ENCODE peak calls at places on chromosomes 6 and 20, in eight cellular contexts. One of them, this sample, is unnamed. For H3K4me1, the result is how much of the 10 kb centered on the place peaks cover.

GRCh38 chr6:66935612-66936011 is 1228.6 kb upstream of the EYS start:
- DNase-seq in astrocyte: no peak
- DNase-seq in suprapubic skin: no peak
- DNase-seq in fibroblast of lung: no peak
- DNase-seq in Panc1: no peak
- DNase-seq in A549: no peak
- DNase-seq in right lobe of liver: no peak
- DNase-seq in endodermal cell: no peak
- DNase-seq in this sample: no peak

GRCh38 chr6:148345176-148345575 is 2.5 kb downstream of the SASH1 start:
- DNase-seq in astrocyte: no peak
- DNase-seq in suprapubic skin: no peak
- DNase-seq in fibroblast of lung: no peak
- DNase-seq in Panc1: no peak
- DNase-seq in A549: no peak
- DNase-seq in right lobe of liver: no peak
- DNase-seq in endodermal cell: peak
- DNase-seq in this sample: no peak

GRCh38 chr20:14477125-14477524 is 139.7 kb upstream of the FLRT3 start:
- DNase-seq in astrocyte: no peak
- DNase-seq in suprapubic skin: no peak
- DNase-seq in fibroblast of lung: peak
- DNase-seq in Panc1: no peak
- DNase-seq in A549: no peak
- DNase-seq in right lobe of liver: no peak
- DNase-seq in endodermal cell: no peak
- DNase-seq in this sample: no peak

GRCh38 chr20:63499333-63499969 is 568 bp upstream of the EEF1A2 start:
- DNase-seq in astrocyte: no peak
- DNase-seq in suprapubic skin: no peak
- DNase-seq in fibroblast of lung: no peak
- DNase-seq in Panc1: no peak
- DNase-seq in A549: no peak
- DNase-seq in right lobe of liver: no peak
- DNase-seq in endodermal cell: peak
- DNase-seq in this sample: no peak

GRCh38 chr20:23435675-23436539 is 3.6 kb upstream of the CSTL1 start:
- DNase-seq in astrocyte: no peak
- DNase-seq in suprapubic skin: peak
- DNase-seq in fibroblast of lung: no peak
- DNase-seq in Panc1: no peak
- DNase-seq in A549: no peak
- DNase-seq in right lobe of liver: peak
- DNase-seq in endodermal cell: peak
- DNase-seq in this sample: no peak

GRCh38 chr6:6856538-6857523 is 250.9 kb upstream of the RREB1 start:
- DNase-seq in astrocyte: no peak
- DNase-seq in suprapubic skin: peak
- DNase-seq in fibroblast of lung: no peak
- DNase-seq in Panc1: no peak
- DNase-seq in A549: no peak
- DNase-seq in right lobe of liver: peak
- DNase-seq in endodermal cell: peak
- DNase-seq in this sample: no peak

GRCh38 chr6:122107256-122107655 is 292.2 kb upstream of the HSF2 start:
- DNase-seq in astrocyte: no peak
- DNase-seq in suprapubic skin: no peak
- DNase-seq in fibroblast of lung: no peak
- DNase-seq in Panc1: no peak
- DNase-seq in A549: no peak
- DNase-seq in right lobe of liver: no peak
- DNase-seq in endodermal cell: no peak
- DNase-seq in this sample: no peak

GRCh38 chr6:150733726-150734125 is 131.8 kb upstream of the MTHFD1L start:
- DNase-seq in astrocyte: no peak
- DNase-seq in suprapubic skin: no peak
- DNase-seq in fibroblast of lung: no peak
- DNase-seq in Panc1: no peak
- DNase-seq in A549: no peak
- DNase-seq in right lobe of liver: no peak
- DNase-seq in endodermal cell: no peak
- DNase-seq in this sample: no peak

GRCh38 chr6:5091646-5092045 is 6.5 kb downstream of the PPP1R3G start:
- DNase-seq in astrocyte: no peak
- DNase-seq in suprapubic skin: no peak
- DNase-seq in fibroblast of lung: no peak
- DNase-seq in Panc1: no peak
- DNase-seq in A549: no peak
- DNase-seq in right lobe of liver: no peak
- DNase-seq in endodermal cell: no peak
- DNase-seq in this sample: no peak

GRCh38 chr6:23180504-23181293 is 611.3 kb downstream of the HDGFL1 start:
- DNase-seq in astrocyte: peak
- DNase-seq in suprapubic skin: no peak
- DNase-seq in fibroblast of lung: peak
- DNase-seq in Panc1: no peak
- DNase-seq in A549: no peak
- DNase-seq in right lobe of liver: no peak
- DNase-seq in endodermal cell: no peak
- DNase-seq in this sample: no peak

GRCh38 chr6:4474810-4475209 is 301.4 kb upstream of the CDYL start:
- DNase-seq in astrocyte: no peak
- DNase-seq in suprapubic skin: no peak
- DNase-seq in fibroblast of lung: no peak
- DNase-seq in Panc1: no peak
- DNase-seq in A549: no peak
- DNase-seq in right lobe of liver: no peak
- DNase-seq in endodermal cell: no peak
- DNase-seq in this sample: no peak

GRCh38 chr20:11890331-11891080 is 27.2 kb upstream of the BTBD3 start:
- DNase-seq in astrocyte: peak
- DNase-seq in suprapubic skin: peak
- DNase-seq in fibroblast of lung: peak
- DNase-seq in Panc1: peak
- DNase-seq in A549: peak
- DNase-seq in right lobe of liver: peak
- DNase-seq in endodermal cell: peak
- DNase-seq in this sample: peak

GRCh38 chr6:45474376-45474775 is 96.6 kb upstream of the SUPT3H start:
- DNase-seq in astrocyte: peak
- DNase-seq in suprapubic skin: no peak
- DNase-seq in fibroblast of lung: peak
- DNase-seq in Panc1: no peak
- DNase-seq in A549: no peak
- DNase-seq in right lobe of liver: no peak
- DNase-seq in endodermal cell: no peak
- DNase-seq in this sample: no peak

GRCh38 chr6:13614126-13614925 is 809 bp upstream of the NOL7 start:
- DNase-seq in astrocyte: no peak
- DNase-seq in suprapubic skin: peak
- DNase-seq in fibroblast of lung: peak
- DNase-seq in Panc1: no peak
- DNase-seq in A549: peak
- DNase-seq in right lobe of liver: peak
- DNase-seq in endodermal cell: peak
- DNase-seq in this sample: peak

GRCh38 chr6:43077981-43078411 is 1.9 kb downstream of the PTK7 start:
- DNase-seq in astrocyte: peak
- DNase-seq in suprapubic skin: no peak
- DNase-seq in fibroblast of lung: peak
- DNase-seq in Panc1: no peak
- DNase-seq in A549: no peak
- DNase-seq in right lobe of liver: no peak
- DNase-seq in endodermal cell: peak
- DNase-seq in this sample: no peak

GRCh38 chr6:15915508-15916178 is 213.2 kb upstream of the MYLIP start:
- DNase-seq in astrocyte: no peak
- DNase-seq in suprapubic skin: no peak
- DNase-seq in fibroblast of lung: no peak
- DNase-seq in Panc1: no peak
- DNase-seq in A549: no peak
- DNase-seq in right lobe of liver: no peak
- DNase-seq in endodermal cell: no peak
- DNase-seq in this sample: no peak
- H3K4me1 ChIP-seq in astrocyte: under half
- H3K4me1 ChIP-seq in suprapubic skin: under half
- H3K4me1 ChIP-seq in fibroblast of lung: under half
- H3K4me1 ChIP-seq in Panc1: under half
- H3K4me1 ChIP-seq in A549: under half
- H3K4me1 ChIP-seq in right lobe of liver: under half
- H3K4me1 ChIP-seq in endodermal cell: under half
- H3K4me1 ChIP-seq in this sample: under half

GRCh38 chr20:57707849-57708693 is 1.7 kb downstream of the PMEPA1 start:
- DNase-seq in astrocyte: peak
- DNase-seq in suprapubic skin: no peak
- DNase-seq in fibroblast of lung: no peak
- DNase-seq in Panc1: no peak
- DNase-seq in A549: no peak
- DNase-seq in right lobe of liver: no peak
- DNase-seq in endodermal cell: no peak
- DNase-seq in this sample: no peak

GRCh38 chr20:57710841-57711240 is 1.0 kb upstream of the PMEPA1 start:
- DNase-seq in astrocyte: no peak
- DNase-seq in suprapubic skin: no peak
- DNase-seq in fibroblast of lung: no peak
- DNase-seq in Panc1: no peak
- DNase-seq in A549: no peak
- DNase-seq in right lobe of liver: no peak
- DNase-seq in endodermal cell: no peak
- DNase-seq in this sample: no peak

GRCh38 chr20:57709823-57710799 is at the start of gene PMEPA1:
- DNase-seq in astrocyte: peak
- DNase-seq in suprapubic skin: peak
- DNase-seq in fibroblast of lung: peak
- DNase-seq in Panc1: no peak
- DNase-seq in A549: peak
- DNase-seq in right lobe of liver: peak
- DNase-seq in endodermal cell: peak
- DNase-seq in this sample: peak

GRCh38 chr20:57707320-57707719 is 2.5 kb downstream of the PMEPA1 start:
- DNase-seq in astrocyte: no peak
- DNase-seq in suprapubic skin: no peak
- DNase-seq in fibroblast of lung: no peak
- DNase-seq in Panc1: no peak
- DNase-seq in A549: no peak
- DNase-seq in right lobe of liver: no peak
- DNase-seq in endodermal cell: no peak
- DNase-seq in this sample: no peak

GRCh38 chr20:57708694-57709673 is 831 bp downstream of the PMEPA1 start:
- DNase-seq in astrocyte: no peak
- DNase-seq in suprapubic skin: no peak
- DNase-seq in fibroblast of lung: no peak
- DNase-seq in Panc1: no peak
- DNase-seq in A549: no peak
- DNase-seq in right lobe of liver: no peak
- DNase-seq in endodermal cell: no peak
- DNase-seq in this sample: no peak
- H3K4me1 ChIP-seq in astrocyte: under half
- H3K4me1 ChIP-seq in suprapubic skin: half or more
- H3K4me1 ChIP-seq in fibroblast of lung: under half
- H3K4me1 ChIP-seq in Panc1: half or more
- H3K4me1 ChIP-seq in A549: half or more
- H3K4me1 ChIP-seq in right lobe of liver: under half
- H3K4me1 ChIP-seq in endodermal cell: under half
- H3K4me1 ChIP-seq in this sample: half or more

GRCh38 chr20:19934792-19935491 is 82.2 kb upstream of the NAA20 start:
- DNase-seq in astrocyte: no peak
- DNase-seq in suprapubic skin: no peak
- DNase-seq in fibroblast of lung: no peak
- DNase-seq in Panc1: no peak
- DNase-seq in A549: peak
- DNase-seq in right lobe of liver: peak
- DNase-seq in endodermal cell: no peak
- DNase-seq in this sample: no peak

GRCh38 chr20:19936801-19937583 is 80.2 kb upstream of the NAA20 start:
- DNase-seq in astrocyte: no peak
- DNase-seq in suprapubic skin: no peak
- DNase-seq in fibroblast of lung: no peak
- DNase-seq in Panc1: no peak
- DNase-seq in A549: no peak
- DNase-seq in right lobe of liver: peak
- DNase-seq in endodermal cell: no peak
- DNase-seq in this sample: no peak

GRCh38 chr20:19935842-19936241 is 81.3 kb upstream of the NAA20 start:
- DNase-seq in astrocyte: no peak
- DNase-seq in suprapubic skin: no peak
- DNase-seq in fibroblast of lung: no peak
- DNase-seq in Panc1: no peak
- DNase-seq in A549: no peak
- DNase-seq in right lobe of liver: no peak
- DNase-seq in endodermal cell: no peak
- DNase-seq in this sample: no peak

GRCh38 chr20:19938421-19938787 is 78.8 kb upstream of the NAA20 start:
- DNase-seq in astrocyte: no peak
- DNase-seq in suprapubic skin: no peak
- DNase-seq in fibroblast of lung: no peak
- DNase-seq in Panc1: no peak
- DNase-seq in A549: no peak
- DNase-seq in right lobe of liver: no peak
- DNase-seq in endodermal cell: no peak
- DNase-seq in this sample: no peak

DNA sequence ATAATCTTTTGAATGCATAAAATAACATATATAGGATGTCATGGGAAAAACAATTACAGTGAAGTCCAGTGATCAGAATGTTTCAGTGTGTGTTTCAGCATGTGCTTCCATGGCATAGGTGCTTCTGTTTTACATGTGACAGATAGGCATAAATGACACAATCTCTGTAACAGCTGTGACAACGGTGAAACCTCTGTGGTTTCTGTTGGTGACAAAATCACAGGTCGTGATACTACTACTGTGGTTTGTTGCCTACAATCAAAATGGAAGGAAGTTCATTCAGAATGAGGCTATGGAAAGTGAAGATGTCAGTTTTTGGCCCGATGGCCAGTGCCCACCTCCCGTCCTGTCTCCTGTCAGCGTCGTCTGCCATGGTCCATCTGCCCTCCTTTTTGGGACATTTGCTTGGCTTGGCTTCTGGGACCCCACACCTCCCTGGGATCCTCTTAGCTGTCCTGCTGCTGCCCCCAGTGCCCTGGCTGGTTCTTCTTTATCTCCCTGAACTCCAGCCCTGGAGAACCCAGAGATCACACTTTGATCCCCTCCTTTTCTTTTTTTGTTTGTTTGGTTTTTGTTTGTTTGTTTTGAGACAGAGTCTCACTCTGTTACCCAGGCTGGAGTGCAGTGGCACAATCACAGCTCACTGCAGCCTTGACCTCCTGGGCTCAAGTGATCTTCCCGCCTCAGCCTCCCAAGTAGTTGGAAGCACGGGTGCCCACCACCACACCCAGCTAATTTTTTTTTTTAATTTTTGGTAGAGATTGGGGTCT is 79.3 kb upstream of the NAA20 start:
- DNase-seq in astrocyte: no peak
- DNase-seq in suprapubic skin: no peak
- DNase-seq in fibroblast of lung: no peak
- DNase-seq in Panc1: no peak
- DNase-seq in A549: no peak
- DNase-seq in right lobe of liver: no peak
- DNase-seq in endodermal cell: no peak
- DNase-seq in this sample: no peak
- H3K4me1 ChIP-seq in astrocyte: under half
- H3K4me1 ChIP-seq in suprapubic skin: half or more
- H3K4me1 ChIP-seq in fibroblast of lung: under half
- H3K4me1 ChIP-seq in Panc1: under half
- H3K4me1 ChIP-seq in A549: under half
- H3K4me1 ChIP-seq in right lobe of liver: under half
- H3K4me1 ChIP-seq in endodermal cell: under half
- H3K4me1 ChIP-seq in this sample: under half

GRCh38 chr6:139762587-139763031 is 388.2 kb upstream of the CITED2 start:
- DNase-seq in astrocyte: no peak
- DNase-seq in suprapubic skin: no peak
- DNase-seq in fibroblast of lung: no peak
- DNase-seq in Panc1: no peak
- DNase-seq in A549: no peak
- DNase-seq in right lobe of liver: no peak
- DNase-seq in endodermal cell: no peak
- DNase-seq in this sample: no peak
- H3K4me1 ChIP-seq in astrocyte: under half
- H3K4me1 ChIP-seq in suprapubic skin: under half
- H3K4me1 ChIP-seq in fibroblast of lung: under half
- H3K4me1 ChIP-seq in Panc1: under half
- H3K4me1 ChIP-seq in A549: under half
- H3K4me1 ChIP-seq in right lobe of liver: under half
- H3K4me1 ChIP-seq in endodermal cell: under half
- H3K4me1 ChIP-seq in this sample: under half